ENCODE peak calls at places on chromosome 16, in seven cellular contexts. J is HCT116, C is K562, G is H1, P is SK-N-SH, B is HepG2, M is GM12878. S is an unnamed sample.

GRCh38 chr16:54673353-54673752 is 257.3 kb upstream of the IRX5 start:
- DNase-seq in G (no peak), J (no peak), P (no peak), C (no peak), B (no peak), M (no peak), S (no peak)

GRCh38 chr16:54203851-54204505 is 82.6 kb downstream of the IRX3 start:
- DNase-seq in G (no peak), M (no peak), P (no peak), C (no peak), J (no peak), B (peak; percentile 48), S (no peak)

GRCh38 chr16:85546585-85547447 is 66.3 kb upstream of the GSE1 start:
- DNase-seq in M (no peak), B (no peak), P (no peak), G (no peak), C (no peak), J (no peak), S (peak; percentile 71)

GRCh38 chr16:1152123-1152638 is 725 bp upstream of the CACNA1H start:
- DNase-seq in J (no peak), C (peak; percentile 31), P (no peak), B (no peak), M (no peak), G (no peak), S (peak; percentile 27)

GRCh38 chr16:11126389-11127072 is 129.5 kb downstream of the SOCS1 start:
- DNase-seq in C (peak; percentile 57), J (no peak), G (no peak), M (no peak), B (no peak), P (no peak), S (no peak)

GRCh38 chr16:57252148-57252721 is 7.2 kb downstream of the ARL2BP start:
- DNase-seq in G (no peak), P (no peak), C (no peak), M (no peak), B (peak; percentile 32), J (no peak), S (no peak)

GRCh38 chr16:53098526-53099317 is 43.9 kb downstream of the CHD9 start:
- DNase-seq in B (peak; percentile 48), C (peak; percentile 75), P (peak; percentile 78), J (no peak), M (peak; percentile 66), G (no peak), S (no peak)

GRCh38 chr16:56282455-56282854 is 91.2 kb downstream of the GNAO1 start:
- DNase-seq in P (no peak), B (no peak), G (no peak), C (no peak), M (no peak), J (no peak), S (no peak)

GRCh38 chr16:85750021-85750826 is 672 bp downstream of the C16orf74 start:
- DNase-seq in P (peak; percentile 76), B (no peak), C (no peak), J (no peak), M (no peak), G (no peak), S (peak; percentile 84)

GRCh38 chr16:48526058-48526957 is 83.7 kb downstream of the N4BP1 start:
- DNase-seq in B (peak; percentile 85), J (peak; percentile 66), G (peak; percentile 50), P (no peak), M (peak; percentile 40), C (peak; percentile 34), S (peak; percentile 18)

GRCh38 chr16:66714659-66715307 is 18.2 kb upstream of the CMTM4 start:
- DNase-seq in B (no peak), G (no peak), P (peak; percentile 46), M (no peak), C (no peak), J (no peak), S (no peak)

GRCh38 chr16:48531011-48531962 is 78.7 kb downstream of the N4BP1 start:
- DNase-seq in G (no peak), J (no peak), B (no peak), M (no peak), C (no peak), P (peak; percentile 87), S (no peak)

GRCh38 chr16:84053237-84053636 is 10.6 kb upstream of the SLC38A8 start:
- DNase-seq in M (no peak), J (no peak), P (no peak), C (no peak), B (no peak), G (no peak), S (no peak)
- TF ChIP-seq JUND in M (no peak), J (no peak), P (no peak), C (no peak), B (no peak), G (no peak), S (no peak)

DNA sequence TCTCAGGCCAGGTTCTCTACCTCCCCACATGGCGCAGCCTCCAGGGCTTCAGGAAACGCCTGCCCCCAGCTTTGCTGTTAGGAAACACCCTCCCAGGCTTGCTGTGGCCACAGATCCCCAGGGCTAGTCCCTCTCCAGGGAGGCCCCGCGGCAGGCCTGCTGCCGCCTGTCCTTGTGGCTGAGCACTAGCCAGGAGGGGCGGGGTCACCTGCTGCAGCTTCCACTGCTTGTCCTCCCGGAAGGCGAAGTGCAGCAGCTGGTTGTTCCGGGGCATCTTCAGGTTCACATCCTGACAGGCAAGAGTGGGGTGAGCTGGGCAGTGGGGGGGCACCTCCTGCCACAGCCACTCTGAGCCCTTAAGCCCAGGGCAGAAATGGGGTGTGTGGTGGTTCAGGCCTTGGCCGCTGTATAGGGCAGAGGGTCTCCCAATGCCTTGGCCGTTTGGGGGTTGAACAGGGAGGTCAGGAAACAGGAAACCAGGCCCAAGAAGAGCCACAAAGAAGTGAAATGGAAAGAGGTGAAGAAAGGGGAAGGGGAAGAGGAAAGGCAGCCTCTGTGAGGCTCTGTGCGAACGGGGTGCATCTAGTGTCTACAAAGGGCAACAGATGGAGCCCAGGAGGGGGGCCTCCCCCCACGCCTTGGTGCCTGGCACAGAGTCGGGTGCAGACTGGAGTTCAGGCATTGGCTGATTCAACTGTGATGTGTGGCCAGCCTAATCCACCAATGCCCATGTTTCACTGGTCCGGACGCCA is 2.0 kb downstream of the ROGDI start:
- DNase-seq in B (peak; percentile 56), M (no peak), G (no peak), P (no peak), C (peak; percentile 65), J (no peak), S (peak; percentile 39)
- TF ChIP-seq JUND in B (no peak), M (no peak), G (no peak), P (no peak), C (no peak), J (no peak), S (no peak)

GRCh38 chr16:78918805-78919204 is 681.7 kb downstream of the MAF start:
- DNase-seq in P (no peak), B (no peak), G (no peak), J (no peak), C (no peak), M (no peak), S (no peak)
- TF ChIP-seq JUND in P (no peak), B (no peak), G (no peak), J (no peak), C (no peak), M (no peak), S (no peak)

DNA sequence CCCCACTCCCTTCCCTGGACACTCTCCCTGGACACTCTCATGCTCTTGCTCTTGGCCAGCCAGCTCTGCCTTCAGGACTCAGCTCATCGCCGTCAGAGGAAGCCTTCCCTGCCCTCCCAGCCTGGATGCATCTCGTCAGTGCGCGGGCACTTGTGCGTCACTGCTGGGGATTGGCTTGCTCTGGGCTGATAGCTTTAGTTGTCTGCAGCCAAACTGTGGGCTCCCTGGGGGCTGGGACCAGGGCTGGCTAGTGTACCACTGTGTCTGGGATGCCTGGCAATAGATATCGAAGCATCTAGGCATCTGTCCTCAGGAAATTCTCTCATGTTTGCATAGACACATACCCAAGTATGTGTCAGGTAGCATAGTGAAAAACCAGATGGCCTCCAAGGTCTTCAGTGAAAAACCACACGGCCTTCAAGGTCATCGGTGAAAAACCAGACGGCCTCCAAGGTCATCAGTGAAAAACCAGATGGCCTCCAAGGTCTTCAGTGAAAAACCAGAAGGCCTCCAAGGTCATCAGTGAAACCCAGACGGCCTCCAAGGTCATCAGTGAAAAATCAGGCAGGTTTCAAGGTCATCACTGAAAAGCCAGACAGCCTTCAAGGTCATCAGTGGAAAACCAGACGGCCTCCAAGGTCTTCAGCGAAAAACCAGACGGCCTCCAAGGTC is 72.0 kb downstream of the CMIP start:
- DNase-seq in P (peak; percentile 84), M (no peak), J (no peak), G (no peak), B (no peak), C (no peak), S (no peak)
- TF ChIP-seq JUND in P (no peak), M (no peak), J (no peak), G (no peak), B (no peak), C (no peak), S (no peak)

DNA sequence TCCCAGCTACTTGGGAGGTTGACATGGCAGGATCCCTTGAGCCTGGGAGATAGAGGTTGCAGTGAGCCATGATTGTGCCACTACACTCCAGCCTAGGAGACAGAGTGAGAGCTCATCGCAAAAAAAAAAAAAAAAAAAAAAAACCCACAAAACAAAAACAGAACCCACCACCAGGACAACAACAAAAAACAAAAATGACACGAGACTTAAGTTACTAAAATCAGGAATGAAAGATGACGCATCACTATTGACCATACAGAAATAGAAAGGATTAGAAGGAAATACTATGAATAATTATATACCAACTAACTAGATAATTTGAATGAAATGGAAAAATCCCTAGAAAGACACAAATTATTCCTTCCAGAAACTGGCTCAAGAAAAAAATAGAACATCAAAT is 432.4 kb upstream of the PMFBP1 start:
- DNase-seq in P (no peak), G (no peak), M (no peak), C (no peak), J (no peak), B (no peak), S (no peak)
- TF ChIP-seq JUND in P (no peak), G (no peak), M (no peak), C (no peak), J (no peak), B (no peak), S (no peak)

GRCh38 chr16:30142672-30143346 is 19.8 kb upstream of the MAPK3 start:
- DNase-seq in C (peak; percentile 50), B (peak; percentile 61), J (no peak), P (no peak), G (no peak), M (peak; percentile 30), S (no peak)
- TF ChIP-seq JUND in C (no peak), B (no peak), J (no peak), P (no peak), G (no peak), M (no peak), S (no peak)